ENCODE peak calls at places on chromosomes 6 and 20, in eight cellular contexts. One of them, this sample, is unnamed.

GRCh38 chr6:33692760-33693158 is 18.7 kb downstream of the UQCC2 start:
- DNase-seq in left ventricle myocardium inferior: no peak
- DNase-seq in fibroblast of the aortic adventitia: no peak
- DNase-seq in heart left ventricle: no peak
- DNase-seq in fibroblast of lung: peak
- DNase-seq in MM.1S: no peak
- DNase-seq in breast epithelium: no peak
- DNase-seq in psoas muscle: peak
- DNase-seq in this sample: peak

GRCh38 chr20:62129731-62130531 is 7.7 kb downstream of the LSM14B start:
- DNase-seq in MM.1S: no peak
- DNase-seq in fibroblast of lung: no peak
- DNase-seq in fibroblast of the aortic adventitia: no peak
- DNase-seq in psoas muscle: no peak
- DNase-seq in left ventricle myocardium inferior: no peak
- DNase-seq in breast epithelium: no peak
- DNase-seq in heart left ventricle: no peak
- DNase-seq in this sample: no peak

GRCh38 chr6:67131827-67132226 is 1424.8 kb upstream of the EYS start:
- DNase-seq in breast epithelium: peak
- DNase-seq in fibroblast of the aortic adventitia: peak
- DNase-seq in heart left ventricle: no peak
- DNase-seq in MM.1S: no peak
- DNase-seq in left ventricle myocardium inferior: no peak
- DNase-seq in psoas muscle: no peak
- DNase-seq in fibroblast of lung: peak
- DNase-seq in this sample: peak

GRCh38 chr6:44253307-44254101 is 3.8 kb downstream of the SLC35B2 start:
- DNase-seq in fibroblast of the aortic adventitia: no peak
- DNase-seq in fibroblast of lung: no peak
- DNase-seq in heart left ventricle: no peak
- DNase-seq in breast epithelium: no peak
- DNase-seq in psoas muscle: peak
- DNase-seq in MM.1S: peak
- DNase-seq in left ventricle myocardium inferior: no peak
- DNase-seq in this sample: peak

GRCh38 chr20:19987046-19987445 is 30.1 kb upstream of the NAA20 start:
- DNase-seq in fibroblast of the aortic adventitia: no peak
- DNase-seq in psoas muscle: no peak
- DNase-seq in fibroblast of lung: no peak
- DNase-seq in MM.1S: no peak
- DNase-seq in left ventricle myocardium inferior: no peak
- DNase-seq in breast epithelium: no peak
- DNase-seq in heart left ventricle: no peak
- DNase-seq in this sample: no peak

GRCh38 chr20:8997720-8998119 is 71.2 kb upstream of the PLCB4 start:
- DNase-seq in MM.1S: no peak
- DNase-seq in heart left ventricle: no peak
- DNase-seq in left ventricle myocardium inferior: no peak
- DNase-seq in fibroblast of lung: no peak
- DNase-seq in fibroblast of the aortic adventitia: no peak
- DNase-seq in psoas muscle: no peak
- DNase-seq in breast epithelium: no peak
- DNase-seq in this sample: no peak

GRCh38 chr6:138666636-138667035 is 106.9 kb upstream of the CCDC28A start:
- DNase-seq in MM.1S: no peak
- DNase-seq in breast epithelium: no peak
- DNase-seq in heart left ventricle: no peak
- DNase-seq in psoas muscle: no peak
- DNase-seq in left ventricle myocardium inferior: no peak
- DNase-seq in fibroblast of lung: peak
- DNase-seq in fibroblast of the aortic adventitia: no peak
- DNase-seq in this sample: no peak

GRCh38 chr6:5851261-5851757 is 155.4 kb downstream of the NRN1 start:
- DNase-seq in heart left ventricle: peak
- DNase-seq in left ventricle myocardium inferior: peak
- DNase-seq in MM.1S: peak
- DNase-seq in psoas muscle: no peak
- DNase-seq in fibroblast of lung: peak
- DNase-seq in fibroblast of the aortic adventitia: no peak
- DNase-seq in breast epithelium: no peak
- DNase-seq in this sample: peak

GRCh38 chr6:108874470-108875160 is 26.4 kb downstream of the ARMC2 start:
- DNase-seq in fibroblast of lung: peak
- DNase-seq in fibroblast of the aortic adventitia: peak
- DNase-seq in left ventricle myocardium inferior: no peak
- DNase-seq in psoas muscle: no peak
- DNase-seq in heart left ventricle: no peak
- DNase-seq in breast epithelium: no peak
- DNase-seq in MM.1S: peak
- DNase-seq in this sample: peak

GRCh38 chr6:149131891-149132290 is 185.6 kb upstream of the TAB2 start:
- DNase-seq in left ventricle myocardium inferior: no peak
- DNase-seq in fibroblast of the aortic adventitia: no peak
- DNase-seq in fibroblast of lung: no peak
- DNase-seq in MM.1S: no peak
- DNase-seq in heart left ventricle: no peak
- DNase-seq in breast epithelium: no peak
- DNase-seq in psoas muscle: no peak
- DNase-seq in this sample: no peak

GRCh38 chr6:84137051-84137375 is 90.4 kb downstream of the CEP162 start:
- DNase-seq in heart left ventricle: no peak
- DNase-seq in fibroblast of lung: peak
- DNase-seq in breast epithelium: no peak
- DNase-seq in psoas muscle: no peak
- DNase-seq in fibroblast of the aortic adventitia: no peak
- DNase-seq in MM.1S: no peak
- DNase-seq in left ventricle myocardium inferior: no peak
- DNase-seq in this sample: peak

GRCh38 chr6:157966990-157967389 is 14.7 kb upstream of the SYNJ2 start:
- DNase-seq in breast epithelium: peak
- DNase-seq in MM.1S: no peak
- DNase-seq in fibroblast of lung: no peak
- DNase-seq in heart left ventricle: no peak
- DNase-seq in psoas muscle: no peak
- DNase-seq in left ventricle myocardium inferior: no peak
- DNase-seq in fibroblast of the aortic adventitia: no peak
- DNase-seq in this sample: no peak

GRCh38 chr6:154352898-154353585 is 3.6 kb downstream of the IPCEF1 start:
- DNase-seq in breast epithelium: no peak
- DNase-seq in heart left ventricle: no peak
- DNase-seq in MM.1S: no peak
- DNase-seq in fibroblast of lung: no peak
- DNase-seq in fibroblast of the aortic adventitia: no peak
- DNase-seq in psoas muscle: no peak
- DNase-seq in left ventricle myocardium inferior: no peak
- DNase-seq in this sample: no peak

GRCh38 chr6:33118525-33119123 is 42.8 kb downstream of the HLA-DPB1 start:
- DNase-seq in left ventricle myocardium inferior: no peak
- DNase-seq in breast epithelium: no peak
- DNase-seq in heart left ventricle: no peak
- DNase-seq in MM.1S: peak
- DNase-seq in fibroblast of lung: peak
- DNase-seq in fibroblast of the aortic adventitia: peak
- DNase-seq in psoas muscle: no peak
- DNase-seq in this sample: peak

GRCh38 chr6:62362097-62362496 is 76.1 kb upstream of the KHDRBS2 start:
- DNase-seq in breast epithelium: no peak
- DNase-seq in heart left ventricle: no peak
- DNase-seq in psoas muscle: no peak
- DNase-seq in fibroblast of lung: no peak
- DNase-seq in left ventricle myocardium inferior: no peak
- DNase-seq in MM.1S: no peak
- DNase-seq in fibroblast of the aortic adventitia: no peak
- DNase-seq in this sample: no peak

DNA sequence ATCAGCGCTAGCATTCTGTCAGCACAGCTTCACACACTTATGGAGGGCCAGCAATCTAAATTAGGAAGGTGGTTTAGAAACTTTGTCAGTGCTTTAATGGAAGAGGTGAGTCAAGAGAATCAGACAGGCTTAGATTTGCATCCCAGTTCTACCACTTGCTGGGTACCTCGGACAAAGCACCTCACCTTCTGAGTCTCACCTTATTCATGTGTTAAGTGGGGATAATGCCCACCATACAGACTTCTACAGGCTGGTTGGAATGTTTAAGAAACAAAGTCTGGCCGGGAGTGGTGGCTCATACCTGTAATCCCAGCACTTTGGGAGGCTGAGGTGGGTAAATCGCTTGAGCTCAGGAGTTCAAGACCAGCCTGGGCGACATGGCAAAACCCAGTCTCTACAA is 12.2 kb upstream of the STK35 start:
- DNase-seq in MM.1S: no peak
- DNase-seq in psoas muscle: no peak
- DNase-seq in left ventricle myocardium inferior: no peak
- DNase-seq in fibroblast of the aortic adventitia: no peak
- DNase-seq in breast epithelium: no peak
- DNase-seq in fibroblast of lung: no peak
- DNase-seq in heart left ventricle: no peak
- DNase-seq in this sample: no peak
- H3K4me3 ChIP-seq in MM.1S: no peak
- H3K4me3 ChIP-seq in psoas muscle: no peak
- H3K4me3 ChIP-seq in left ventricle myocardium inferior: no peak
- H3K4me3 ChIP-seq in fibroblast of the aortic adventitia: no peak
- H3K4me3 ChIP-seq in breast epithelium: no peak
- H3K4me3 ChIP-seq in fibroblast of lung: no peak
- H3K4me3 ChIP-seq in heart left ventricle: no peak
- H3K4me3 ChIP-seq in this sample: no peak

GRCh38 chr6:26103770-26104456 is 16.7 kb downstream of the HFE start:
- DNase-seq in fibroblast of lung: peak
- DNase-seq in psoas muscle: peak
- DNase-seq in left ventricle myocardium inferior: peak
- DNase-seq in breast epithelium: peak
- DNase-seq in MM.1S: peak
- DNase-seq in heart left ventricle: peak
- DNase-seq in fibroblast of the aortic adventitia: peak
- DNase-seq in this sample: peak
- TF ChIP-seq CTCF in fibroblast of lung: peak
- TF ChIP-seq CTCF in psoas muscle: peak
- TF ChIP-seq CTCF in left ventricle myocardium inferior: peak
- TF ChIP-seq CTCF in breast epithelium: peak
- TF ChIP-seq CTCF in MM.1S: peak
- TF ChIP-seq CTCF in heart left ventricle: peak
- TF ChIP-seq CTCF in fibroblast of the aortic adventitia: peak
- TF ChIP-seq CTCF in this sample: peak

GRCh38 chr20:45479822-45480221 is 10.3 kb downstream of the WFDC2 start:
- DNase-seq in fibroblast of the aortic adventitia: no peak
- DNase-seq in breast epithelium: no peak
- DNase-seq in psoas muscle: no peak
- DNase-seq in heart left ventricle: no peak
- DNase-seq in fibroblast of lung: no peak
- DNase-seq in MM.1S: no peak
- DNase-seq in left ventricle myocardium inferior: no peak
- DNase-seq in this sample: no peak

GRCh38 chr20:45487231-45487635 is 17.7 kb downstream of the WFDC2 start:
- DNase-seq in fibroblast of the aortic adventitia: no peak
- DNase-seq in heart left ventricle: no peak
- DNase-seq in fibroblast of lung: no peak
- DNase-seq in MM.1S: no peak
- DNase-seq in psoas muscle: no peak
- DNase-seq in left ventricle myocardium inferior: no peak
- DNase-seq in breast epithelium: no peak
- DNase-seq in this sample: no peak

GRCh38 chr20:45485388-45485787 is 15.8 kb downstream of the WFDC2 start:
- DNase-seq in psoas muscle: no peak
- DNase-seq in breast epithelium: no peak
- DNase-seq in fibroblast of lung: no peak
- DNase-seq in heart left ventricle: no peak
- DNase-seq in fibroblast of the aortic adventitia: no peak
- DNase-seq in MM.1S: peak
- DNase-seq in left ventricle myocardium inferior: no peak
- DNase-seq in this sample: no peak

GRCh38 chr20:45489083-45489531 is 19.6 kb downstream of the WFDC2 start:
- DNase-seq in heart left ventricle: no peak
- DNase-seq in breast epithelium: no peak
- DNase-seq in MM.1S: no peak
- DNase-seq in fibroblast of lung: peak
- DNase-seq in fibroblast of the aortic adventitia: peak
- DNase-seq in psoas muscle: no peak
- DNase-seq in left ventricle myocardium inferior: no peak
- DNase-seq in this sample: no peak

DNA sequence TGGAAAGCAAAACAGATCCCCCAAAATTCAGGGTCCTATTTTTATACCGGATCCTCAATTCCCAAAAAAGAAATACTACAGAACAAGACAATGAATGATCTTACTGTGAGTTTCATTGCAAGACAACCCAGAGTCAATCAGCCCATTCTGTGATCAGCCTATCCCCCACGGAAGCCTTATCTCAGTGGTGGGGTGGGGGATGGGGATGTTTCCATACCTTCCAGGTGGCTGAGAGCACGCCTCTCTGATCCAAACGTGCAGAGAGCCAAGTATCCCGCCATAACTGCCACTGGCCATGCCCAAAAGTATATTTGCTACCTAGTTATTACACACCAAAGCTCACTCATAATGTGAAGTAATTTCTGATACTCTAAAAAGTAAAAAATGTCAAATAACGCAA is 15.1 kb downstream of the WFDC2 start:
- DNase-seq in fibroblast of the aortic adventitia: no peak
- DNase-seq in psoas muscle: no peak
- DNase-seq in breast epithelium: no peak
- DNase-seq in left ventricle myocardium inferior: no peak
- DNase-seq in MM.1S: no peak
- DNase-seq in fibroblast of lung: no peak
- DNase-seq in heart left ventricle: no peak
- DNase-seq in this sample: no peak
- H3K4me3 ChIP-seq in fibroblast of the aortic adventitia: no peak
- H3K4me3 ChIP-seq in psoas muscle: no peak
- H3K4me3 ChIP-seq in breast epithelium: no peak
- H3K4me3 ChIP-seq in left ventricle myocardium inferior: no peak
- H3K4me3 ChIP-seq in MM.1S: no peak
- H3K4me3 ChIP-seq in fibroblast of lung: no peak
- H3K4me3 ChIP-seq in heart left ventricle: no peak
- H3K4me3 ChIP-seq in this sample: no peak

GRCh38 chr20:23344336-23344735 is 6.3 kb upstream of the NXT1 start:
- DNase-seq in fibroblast of lung: no peak
- DNase-seq in heart left ventricle: no peak
- DNase-seq in fibroblast of the aortic adventitia: no peak
- DNase-seq in MM.1S: no peak
- DNase-seq in left ventricle myocardium inferior: no peak
- DNase-seq in breast epithelium: no peak
- DNase-seq in psoas muscle: no peak
- DNase-seq in this sample: no peak

GRCh38 chr20:23349338-23350006 is 1.1 kb upstream of the NXT1 start:
- DNase-seq in heart left ventricle: no peak
- DNase-seq in psoas muscle: no peak
- DNase-seq in fibroblast of the aortic adventitia: peak
- DNase-seq in fibroblast of lung: no peak
- DNase-seq in left ventricle myocardium inferior: no peak
- DNase-seq in breast epithelium: peak
- DNase-seq in MM.1S: no peak
- DNase-seq in this sample: no peak

GRCh38 chr20:23350855-23351838 is 556 bp downstream of the NXT1 start:
- DNase-seq in breast epithelium: peak
- DNase-seq in fibroblast of the aortic adventitia: peak
- DNase-seq in fibroblast of lung: peak
- DNase-seq in heart left ventricle: peak
- DNase-seq in left ventricle myocardium inferior: peak
- DNase-seq in psoas muscle: peak
- DNase-seq in MM.1S: peak
- DNase-seq in this sample: peak

GRCh38 chr20:23347791-23348190 is 2.8 kb upstream of the NXT1 start:
- DNase-seq in heart left ventricle: no peak
- DNase-seq in fibroblast of the aortic adventitia: no peak
- DNase-seq in psoas muscle: no peak
- DNase-seq in left ventricle myocardium inferior: no peak
- DNase-seq in MM.1S: no peak
- DNase-seq in fibroblast of lung: no peak
- DNase-seq in breast epithelium: no peak
- DNase-seq in this sample: no peak

GRCh38 chr20:23350007-23350854 is at the start of gene NXT1:
- DNase-seq in left ventricle myocardium inferior: peak
- DNase-seq in psoas muscle: peak
- DNase-seq in fibroblast of lung: peak
- DNase-seq in fibroblast of the aortic adventitia: peak
- DNase-seq in breast epithelium: peak
- DNase-seq in MM.1S: peak
- DNase-seq in heart left ventricle: peak
- DNase-seq in this sample: peak
- TF ChIP-seq CTCF in left ventricle myocardium inferior: peak
- TF ChIP-seq CTCF in psoas muscle: peak
- TF ChIP-seq CTCF in fibroblast of lung: no peak
- TF ChIP-seq CTCF in fibroblast of the aortic adventitia: no peak
- TF ChIP-seq CTCF in breast epithelium: peak
- TF ChIP-seq CTCF in MM.1S: no peak
- TF ChIP-seq CTCF in heart left ventricle: no peak
- TF ChIP-seq CTCF in this sample: no peak

This sample was measured in cardiac fibroblast.